ENCODE peak calls at places on chromosomes 1 and 21, in eight cellular contexts. P is H7, C is testis, O is T follicular helper cell, V is cardiac muscle cell, N is NCI-H510A treated with DMSO at 0.1 percent for 48 hours, F is SK-N-SH, J is BJ. Z is an unnamed sample.
A peak's percentile ranks its signal among the peaks of the same experiment; 100 is the strongest.

GRCh38 chr1:160759740-160760139 is 20.7 kb downstream of the SLAMF7 start:
- DNase-seq in P (no peak), C (no peak), O (no peak), V (no peak), N (no peak), F (no peak), J (no peak), Z (no peak)

GRCh38 chr1:172269644-172270043 is 150.8 kb upstream of the C1orf105 start:
- DNase-seq in P (no peak), C (no peak), O (no peak), V (peak; percentile 54), N (peak; percentile 59), F (no peak), J (no peak), Z (peak; percentile 56)

GRCh38 chr1:27358928-27359313 is 7.8 kb downstream of the MAP3K6 start:
- DNase-seq in P (no peak), C (no peak), O (no peak), V (no peak), N (no peak), F (no peak), J (no peak), Z (no peak)

GRCh38 chr1:42692461-42692860 is 10.2 kb downstream of the YBX1 start:
- DNase-seq in P (no peak), C (no peak), O (no peak), V (no peak), N (no peak), F (no peak), J (no peak), Z (no peak)

GRCh38 chr1:4771267-4771666 is 116.9 kb downstream of the AJAP1 start:
- DNase-seq in P (no peak), C (no peak), O (no peak), V (no peak), N (no peak), F (no peak), J (no peak), Z (no peak)

GRCh38 chr1:244820131-244820530 is 15.3 kb upstream of the COX20 start:
- DNase-seq in P (no peak), C (no peak), O (no peak), V (no peak), N (no peak), F (no peak), J (no peak), Z (no peak)

GRCh38 chr21:31222142-31222541 is 121.9 kb downstream of the TIAM1 start:
- DNase-seq in P (no peak), C (no peak), O (no peak), V (peak; percentile 67), N (no peak), F (no peak), J (no peak), Z (no peak)

GRCh38 chr1:20476260-20477038 is 9.6 kb downstream of the CAMK2N1 start:
- DNase-seq in P (peak; percentile 88), C (peak; percentile 60), O (no peak), V (peak; percentile 69), N (peak; percentile 26), F (peak; percentile 92), J (no peak), Z (peak; percentile 35)

GRCh38 chr1:12625276-12625675 is 7.3 kb upstream of the DHRS3 start:
- DNase-seq in P (no peak), C (no peak), O (no peak), V (no peak), N (no peak), F (no peak), J (no peak), Z (no peak)

GRCh38 chr1:160460683-160461287 is 60.4 kb downstream of the VANGL2 start:
- DNase-seq in P (no peak), C (no peak), O (no peak), V (no peak), N (no peak), F (no peak), J (no peak), Z (no peak)

GRCh38 chr1:39348278-39348677 is 143.2 kb upstream of the BMP8A start:
- DNase-seq in P (no peak), C (no peak), O (no peak), V (no peak), N (peak; percentile 99), F (no peak), J (no peak), Z (no peak)

GRCh38 chr1:26700711-26701110 is 4.9 kb downstream of the ARID1A start:
- DNase-seq in P (no peak), C (no peak), O (no peak), V (no peak), N (no peak), F (no peak), J (no peak), Z (no peak)

GRCh38 chr1:56435434-56436337 is 143.7 kb downstream of the PLPP3 start:
- DNase-seq in P (no peak), C (peak; percentile 65), O (no peak), V (no peak), N (no peak), F (no peak), J (no peak), Z (no peak)

GRCh38 chr1:16980473-16981268 is at the start of gene MFAP2:
- DNase-seq in P (peak; percentile 98), C (peak; percentile 33), O (no peak), V (peak; percentile 60), N (no peak), F (peak; percentile 89), J (no peak), Z (peak; percentile 40)

GRCh38 chr1:116878804-116879477 is 30.8 kb upstream of the PTGFRN start:
- DNase-seq in P (peak; percentile 63), C (peak; percentile 16), O (no peak), V (peak; percentile 57), N (peak; percentile 63), F (peak; percentile 71), J (no peak), Z (peak; percentile 45)

GRCh38 chr1:39738622-39739366 is at the start of gene PPIE:
- DNase-seq in P (peak; percentile 94), C (peak; percentile 99), O (peak; percentile 84), V (peak; percentile 94), N (peak; percentile 100), F (peak; percentile 94), J (peak; percentile 37), Z (peak; percentile 86)

GRCh38 chr1:246724725-246725095 is 501 bp downstream of the SCCPDH start:
- DNase-seq in P (peak; percentile 58), C (peak; percentile 38), O (no peak), V (peak; percentile 36), N (peak; percentile 30), F (no peak), J (no peak), Z (peak; percentile 67)

GRCh38 chr1:21818661-21819060 is 6.6 kb downstream of the LDLRAD2 start:
- DNase-seq in P (peak; percentile 100), C (peak; percentile 37), O (no peak), V (peak; percentile 33), N (no peak), F (peak; percentile 97), J (no peak), Z (peak; percentile 26)

GRCh38 chr1:42845193-42845592 is 1.2 kb upstream of the ZNF691 start:
- DNase-seq in P (no peak), C (no peak), O (no peak), V (no peak), N (no peak), F (no peak), J (no peak), Z (no peak)

GRCh38 chr1:226149806-226150205 is 36.7 kb downstream of the ACBD3 start:
- DNase-seq in P (no peak), C (no peak), O (no peak), V (no peak), N (no peak), F (peak; percentile 49), J (no peak), Z (peak; percentile 64)

GRCh38 chr1:201503397-201504176 is 3.3 kb downstream of the CSRP1 start:
- DNase-seq in P (peak; percentile 75), C (peak; percentile 61), O (no peak), V (peak; percentile 99), N (peak; percentile 73), F (no peak), J (peak; percentile 94), Z (peak; percentile 99)

GRCh38 chr1:60054374-60054773 is 19.2 kb downstream of the C1orf87 start:
- DNase-seq in P (no peak), C (no peak), O (no peak), V (no peak), N (no peak), F (no peak), J (no peak), Z (no peak)

GRCh38 chr1:204369006-204369726 is 9.4 kb upstream of the PLEKHA6 start:
- DNase-seq in P (peak; percentile 16), C (no peak), O (no peak), V (no peak), N (no peak), F (no peak), J (no peak), Z (no peak)

GRCh38 chr1:245025525-245025924 is 129.3 kb upstream of the KIF26B start:
- DNase-seq in P (no peak), C (no peak), O (no peak), V (no peak), N (no peak), F (no peak), J (no peak), Z (no peak)

GRCh38 chr1:40059292-40059959 is 18.9 kb downstream of the CAP1 start:
- DNase-seq in P (peak; percentile 62), C (no peak), O (peak; percentile 5), V (peak; percentile 86), N (no peak), F (no peak), J (no peak), Z (peak; percentile 77)

GRCh38 chr1:2304921-2305681 is 77.0 kb downstream of the SKI start:
- DNase-seq in P (no peak), C (peak; percentile 70), O (no peak), V (no peak), N (no peak), F (no peak), J (no peak), Z (no peak)

GRCh38 chr1:48688102-48688760 is 88.5 kb downstream of the BEND5 start:
- DNase-seq in P (peak; percentile 69), C (no peak), O (no peak), V (no peak), N (no peak), F (peak; percentile 36), J (no peak), Z (peak; percentile 3)

GRCh38 chr1:240414237-240414636 is 197.7 kb downstream of the GREM2 start:
- DNase-seq in P (no peak), C (no peak), O (no peak), V (peak; percentile 43), N (no peak), F (no peak), J (no peak), Z (peak; percentile 30)

GRCh38 chr1:156772728-156773497 is 5.6 kb downstream of the PRCC start:
- DNase-seq in P (no peak), C (peak; percentile 24), O (no peak), V (peak; percentile 38), N (no peak), F (peak; percentile 75), J (no peak), Z (peak; percentile 36)

GRCh38 chr1:54805466-54805865 is 4.3 kb upstream of the TTC22 start:
- DNase-seq in P (no peak), C (no peak), O (no peak), V (no peak), N (no peak), F (no peak), J (no peak), Z (no peak)

GRCh38 chr1:168709407-168709891 is 19.6 kb downstream of the DPT start:
- DNase-seq in P (no peak), C (no peak), O (no peak), V (peak; percentile 90), N (no peak), F (no peak), J (peak; percentile 87), Z (peak; percentile 81)

GRCh38 chr21:35933466-35933865 is 126.9 kb downstream of the SETD4 start:
- DNase-seq in P (no peak), C (peak; percentile 54), O (no peak), V (peak; percentile 84), N (no peak), F (no peak), J (peak; percentile 89), Z (peak; percentile 90)

GRCh38 chr1:13901041-13901440 is 201.1 kb downstream of the PRDM2 start:
- DNase-seq in P (no peak), C (no peak), O (no peak), V (no peak), N (peak; percentile 87), F (no peak), J (no peak), Z (no peak)

GRCh38 chr1:21634481-21635137 is 34.5 kb downstream of the RAP1GAP start:
- DNase-seq in P (no peak), C (no peak), O (no peak), V (no peak), N (no peak), F (no peak), J (no peak), Z (no peak)